ENCODE peak calls at places on chromosomes 2 and 18, in ten cellular contexts. I is adrenal gland; A is heart left ventricle; C is CD4-positive, CD25-positive, alpha-beta regulatory T cell; X is body of pancreas; N is CD8-positive, alpha-beta T cell; M is CD8-positive, alpha-beta memory T cell; R is tibial artery; Z is lower lobe of right lung; D is GM23338. O is an unnamed sample. For H3K4me1, the result is how much of the 10 kb centered on the place peaks cover.

GRCh38 chr2:24903527-24904103 is 16.4 kb downstream of the ADCY3 start:
- DNase-seq in C (no peak), N (no peak), X (no peak), R (no peak), A (no peak), I (no peak), D (no peak), M (no peak), Z (no peak), O (no peak)

GRCh38 chr2:38959938-38960608 is 70.4 kb downstream of the ARHGEF33 start:
- DNase-seq in A (peak), C (peak), Z (peak), X (peak), M (peak), I (peak), R (peak), D (peak), N (peak), O (no peak)

GRCh38 chr2:235541838-235542549 is 48.2 kb downstream of the AGAP1 start:
- DNase-seq in I (no peak), N (no peak), D (no peak), M (no peak), R (no peak), X (no peak), Z (no peak), A (no peak), C (no peak), O (no peak)

GRCh38 chr2:149738771-149739170 is 151.2 kb upstream of the MMADHC start:
- DNase-seq in I (no peak), Z (no peak), R (no peak), C (no peak), M (no peak), X (no peak), N (no peak), A (no peak), D (no peak), O (no peak)

GRCh38 chr2:218859556-218859993 is at the start of gene WNT6:
- DNase-seq in X (no peak), Z (peak), R (no peak), C (no peak), I (no peak), D (peak), M (no peak), N (no peak), A (no peak), O (peak)

GRCh38 chr2:36587091-36587490 is 10.9 kb downstream of the FEZ2 start:
- DNase-seq in C (no peak), Z (no peak), R (no peak), M (no peak), A (no peak), X (no peak), N (no peak), I (no peak), D (no peak), O (no peak)

GRCh38 chr2:19235308-19235707 is 123.1 kb downstream of the OSR1 start:
- DNase-seq in N (no peak), C (no peak), R (no peak), D (no peak), M (no peak), X (no peak), I (no peak), A (no peak), Z (no peak), O (no peak)

GRCh38 chr2:159744363-159744762 is 32.1 kb downstream of the MARCHF7 start:
- DNase-seq in M (no peak), N (no peak), I (no peak), X (no peak), C (no peak), R (no peak), A (no peak), Z (no peak), D (no peak), O (no peak)

GRCh38 chr2:109609352-109610024 is 4.3 kb downstream of the SEPTIN10 start:
- DNase-seq in X (no peak), M (no peak), I (no peak), A (no peak), N (no peak), C (no peak), Z (no peak), R (no peak), D (peak), O (no peak)

GRCh38 chr2:200302940-200303727 is 3.4 kb upstream of the SPATS2L start:
- DNase-seq in I (no peak), N (no peak), D (no peak), A (no peak), Z (no peak), R (no peak), C (no peak), M (no peak), X (no peak), O (peak)

GRCh38 chr2:100877555-100877954 is 57.6 kb downstream of the NPAS2 start:
- DNase-seq in D (no peak), M (no peak), A (no peak), N (no peak), C (no peak), X (no peak), Z (no peak), R (no peak), I (peak), O (no peak)

GRCh38 chr2:204754898-204755297 is 209.6 kb downstream of the PARD3B start:
- DNase-seq in M (no peak), D (no peak), I (no peak), C (no peak), N (no peak), A (no peak), X (no peak), R (no peak), Z (no peak), O (no peak)

GRCh38 chr18:8703781-8704301 is 1.5 kb upstream of the MTCL1 start:
- DNase-seq in A (no peak), C (no peak), I (no peak), Z (no peak), M (no peak), R (no peak), X (peak), N (no peak), D (no peak), O (no peak)

GRCh38 chr2:111706481-111707001 is 177.5 kb downstream of the ANAPC1 start:
- DNase-seq in R (no peak), A (no peak), D (no peak), M (no peak), N (no peak), X (no peak), Z (no peak), I (no peak), C (no peak), O (no peak)

GRCh38 chr2:98463551-98463971 is 18.9 kb downstream of the INPP4A start:
- DNase-seq in M (no peak), C (no peak), D (peak), N (no peak), A (no peak), Z (no peak), X (no peak), R (no peak), I (no peak), O (no peak)

GRCh38 chr2:190679813-190680591 is 31.1 kb downstream of the NAB1 start:
- DNase-seq in D (peak), A (peak), N (peak), I (peak), M (peak), X (peak), R (peak), Z (peak), C (peak), O (peak)

GRCh38 chr18:58056159-58056558 is 12.1 kb downstream of the NEDD4L start:
- DNase-seq in D (no peak), C (no peak), I (no peak), X (no peak), N (no peak), Z (no peak), M (no peak), A (no peak), R (no peak), O (no peak)

GRCh38 chr2:43943323-43943722 is 52.5 kb downstream of the LRPPRC start:
- DNase-seq in N (no peak), Z (no peak), A (no peak), D (peak), I (no peak), C (no peak), X (no peak), M (no peak), R (no peak), O (no peak)

GRCh38 chr2:148282201-148282600 is 261.3 kb downstream of the MBD5 start:
- DNase-seq in C (no peak), D (no peak), Z (no peak), I (no peak), R (no peak), X (no peak), N (no peak), M (no peak), A (no peak), O (no peak)

GRCh38 chr2:212897296-212897695 is 254.1 kb downstream of the IKZF2 start:
- DNase-seq in N (no peak), X (no peak), Z (no peak), M (no peak), C (no peak), D (no peak), A (no peak), I (no peak), R (no peak), O (no peak)

GRCh38 chr2:234003972-234004617 is 46.4 kb upstream of the SPP2 start:
- DNase-seq in A (no peak), D (peak), N (no peak), I (peak), X (no peak), R (no peak), Z (no peak), M (no peak), C (no peak), O (no peak)

GRCh38 chr2:27133195-27133875 is 1.1 kb downstream of the PREB start:
- DNase-seq in N (no peak), D (no peak), C (peak), Z (no peak), A (no peak), X (peak), M (no peak), I (no peak), R (no peak), O (no peak)

GRCh38 chr2:186570587-186570986 is 19.3 kb upstream of the ITGAV start:
- DNase-seq in M (no peak), Z (no peak), C (no peak), A (no peak), X (no peak), N (no peak), R (no peak), I (peak), D (peak), O (no peak)

GRCh38 chr2:225354281-225354774 is 45.2 kb upstream of the NYAP2 start:
- DNase-seq in D (no peak), N (no peak), X (no peak), A (no peak), R (no peak), M (no peak), Z (no peak), C (no peak), I (no peak), O (no peak)

GRCh38 chr2:128803222-128803621 is 484.6 kb upstream of the HS6ST1 start:
- DNase-seq in A (no peak), C (no peak), X (no peak), I (peak), R (no peak), M (no peak), N (no peak), Z (no peak), D (no peak), O (no peak)

GRCh38 chr2:19646987-19647386 is 254.8 kb downstream of the TTC32 start:
- DNase-seq in I (no peak), N (no peak), A (no peak), C (no peak), Z (no peak), M (no peak), D (no peak), X (no peak), R (no peak), O (no peak)

GRCh38 chr2:85796046-85796548 is 42.3 kb downstream of the ATOH8 start:
- DNase-seq in M (no peak), C (no peak), D (no peak), N (no peak), Z (no peak), X (no peak), I (no peak), R (peak), A (no peak), O (no peak)

GRCh38 chr2:221229097-221229496 is 343.0 kb downstream of the EPHA4 start:
- DNase-seq in X (no peak), R (no peak), Z (no peak), D (no peak), N (no peak), I (no peak), C (no peak), A (no peak), M (no peak), O (no peak)

GRCh38 chr2:29317077-29317517 is 201.9 kb downstream of the CLIP4 start:
- DNase-seq in X (peak), A (no peak), I (no peak), M (no peak), C (no peak), N (no peak), Z (no peak), D (no peak), R (no peak), O (no peak)

GRCh38 chr18:11516988-11517630 is 92.3 kb upstream of the SLC35G4 start:
- DNase-seq in X (no peak), I (no peak), N (no peak), A (no peak), Z (no peak), M (no peak), D (no peak), C (no peak), R (no peak), O (no peak)

GRCh38 chr2:223989206-223989859 is 32.1 kb downstream of the MRPL44 start:
- DNase-seq in R (no peak), M (no peak), Z (no peak), D (peak), I (no peak), N (no peak), C (no peak), A (no peak), X (peak), O (peak)

GRCh38 chr18:50183556-50183955 is 11.4 kb downstream of the MYO5B start:
- DNase-seq in N (no peak), C (no peak), Z (no peak), A (no peak), R (no peak), M (no peak), X (no peak), D (peak), I (no peak), O (no peak)

GRCh38 chr18:3619746-3620145 is 169.8 kb downstream of the TGIF1 start:
- DNase-seq in A (no peak), R (no peak), M (no peak), D (no peak), C (no peak), N (no peak), I (no peak), Z (no peak), X (no peak), O (no peak)

GRCh38 chr2:226692521-226693126 is 107.0 kb downstream of the IRS1 start:
- DNase-seq in D (no peak), M (no peak), C (no peak), I (no peak), X (no peak), Z (no peak), A (no peak), R (no peak), N (no peak), O (no peak)

GRCh38 chr2:10497797-10498251 is 49.7 kb upstream of the ODC1 start:
- DNase-seq in I (peak), N (peak), X (peak), R (no peak), D (no peak), C (peak), A (no peak), M (peak), Z (no peak), O (peak)

GRCh38 chr2:144477943-144478283 is 42.0 kb downstream of the ZEB2 start:
- DNase-seq in X (no peak), D (peak), R (no peak), Z (no peak), I (no peak), A (no peak), C (no peak), N (no peak), M (no peak), O (no peak)

GRCh38 chr2:25669520-25669919 is 3.9 kb downstream of the DTNB start:
- DNase-seq in A (no peak), I (no peak), N (no peak), Z (no peak), C (no peak), M (no peak), X (no peak), D (peak), R (no peak), O (no peak)

GRCh38 chr2:45120546-45120945 is 111.3 kb upstream of the SIX2 start:
- DNase-seq in M (no peak), I (no peak), R (no peak), N (no peak), X (no peak), D (no peak), Z (no peak), C (no peak), A (no peak), O (no peak)

GRCh38 chr2:45119038-45119437 is 109.8 kb upstream of the SIX2 start:
- DNase-seq in A (no peak), D (no peak), Z (no peak), R (no peak), N (no peak), I (no peak), C (no peak), M (no peak), X (no peak), O (peak)

GRCh38 chr2:45121236-45121927 is 112.1 kb upstream of the SIX2 start:
- DNase-seq in N (no peak), Z (no peak), X (no peak), C (no peak), I (no peak), M (no peak), A (no peak), R (no peak), D (no peak), O (no peak)

GRCh38 chr2:45117383-45117782 is 108.1 kb upstream of the SIX2 start:
- DNase-seq in C (no peak), A (no peak), X (no peak), M (no peak), I (no peak), R (no peak), D (no peak), Z (no peak), N (no peak), O (no peak)

DNA sequence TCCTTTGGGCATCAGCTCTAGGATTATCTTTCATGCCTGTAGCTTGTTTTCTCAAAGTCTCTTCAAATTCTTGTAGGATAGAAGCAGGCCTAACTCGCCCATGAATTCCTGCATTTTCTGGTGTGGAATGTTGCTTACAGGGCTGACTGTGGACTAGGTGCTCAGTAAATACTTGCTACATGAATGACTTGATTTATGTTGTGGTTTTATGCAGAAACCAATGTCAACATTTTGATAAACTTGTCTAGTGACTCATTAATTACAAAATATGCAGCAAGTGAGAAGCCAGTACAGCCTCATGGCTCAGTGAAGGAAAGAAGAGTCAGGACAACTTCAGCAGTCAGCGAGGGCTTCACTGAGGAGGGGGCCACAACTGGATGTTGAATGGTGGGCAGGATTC is 110.6 kb upstream of the SIX2 start:
- DNase-seq in A (no peak), D (no peak), R (no peak), C (no peak), X (no peak), I (no peak), N (no peak), M (no peak), Z (no peak), O (no peak)
- H3K4me1 ChIP-seq in A (under half), D (under half), R (under half), C (under half), X (under half), I (under half), N (under half), M (under half), Z (under half), O (under half)

GRCh38 chr18:48828201-48828580 is 122.6 kb downstream of the SMAD7 start:
- DNase-seq in A (no peak), M (no peak), Z (no peak), D (no peak), C (no peak), X (no peak), I (no peak), R (no peak), N (no peak), O (no peak)

GRCh38 chr18:48826806-48827205 is 124.0 kb downstream of the SMAD7 start:
- DNase-seq in X (no peak), N (no peak), M (no peak), A (no peak), D (no peak), C (no peak), I (peak), Z (peak), R (peak), O (no peak)

GRCh38 chr18:48827321-48828200 is 123.2 kb downstream of the SMAD7 start:
- DNase-seq in I (peak), A (no peak), Z (peak), M (no peak), N (no peak), C (no peak), R (peak), X (no peak), D (peak), O (peak)

GRCh38 chr18:48829443-48830149 is 121.2 kb downstream of the SMAD7 start:
- DNase-seq in I (peak), M (no peak), Z (peak), A (no peak), D (peak), N (no peak), R (peak), C (no peak), X (no peak), O (no peak)

GRCh38 chr18:48828713-48829442 is 121.9 kb downstream of the SMAD7 start:
- DNase-seq in D (no peak), N (no peak), A (no peak), C (no peak), R (peak), Z (peak), I (peak), M (no peak), X (no peak), O (no peak)
- H3K4me1 ChIP-seq in D (under half), N (under half), A (under half), C (under half), R (under half), Z (half or more), I (under half), M (under half), X (under half), O (under half)

DNA sequence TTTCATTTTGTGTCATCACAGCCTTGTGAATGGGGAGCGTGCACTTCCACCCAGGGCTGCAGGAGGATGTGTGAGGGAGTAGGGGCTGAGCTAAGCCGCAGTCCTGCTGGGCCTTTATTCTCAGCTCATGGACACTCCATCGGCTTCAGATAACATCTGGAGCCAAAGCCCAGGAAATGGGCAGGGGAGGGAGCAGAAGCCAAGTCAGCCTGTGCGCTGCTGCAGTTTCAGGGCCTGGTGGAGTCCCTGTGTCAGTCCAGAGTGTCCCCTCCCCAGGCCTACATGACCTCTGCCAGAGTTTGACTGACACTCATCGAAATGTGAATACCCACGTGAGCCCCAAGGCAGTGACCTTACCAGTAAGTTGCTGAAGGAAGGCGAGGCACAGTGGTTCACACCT is 242.2 kb downstream of the LOXHD1 start:
- DNase-seq in X (no peak), M (no peak), N (no peak), A (no peak), I (no peak), D (peak), Z (no peak), C (no peak), R (no peak), O (no peak)
- H3K4me1 ChIP-seq in X (under half), M (under half), N (under half), A (under half), I (under half), D (half or more), Z (under half), C (under half), R (under half), O (under half)

GRCh38 chr2:237390235-237390634 is 23.7 kb downstream of the COL6A3 start:
- DNase-seq in D (no peak), M (no peak), Z (no peak), C (no peak), X (no peak), I (no peak), N (no peak), A (no peak), R (no peak), O (no peak)
- H3K4me1 ChIP-seq in D (under half), M (under half), Z (under half), C (under half), X (under half), I (under half), N (under half), A (under half), R (under half), O (under half)

GRCh38 chr2:127052068-127052770 is 54.7 kb downstream of the BIN1 start:
- DNase-seq in D (no peak), R (peak), X (no peak), M (no peak), N (no peak), Z (peak), I (peak), C (no peak), A (no peak), O (no peak)
- H3K4me1 ChIP-seq in D (under half), R (under half), X (under half), M (under half), N (under half), Z (under half), I (under half), C (under half), A (under half), O (under half)

O was measured in Caco-2.